ENCODE peak calls at places on chromosomes 13 and 19, in six cellular contexts. One of them, this sample, is unnamed.

GRCh38 chr13:93248627-93249047 is 22.0 kb downstream of the GPC6 start:
- DNase-seq in endothelial cell of umbilical vein: no peak
- DNase-seq in Peyer's patch: no peak
- DNase-seq in effector memory CD4-positive, alpha-beta T cell: no peak
- DNase-seq in trophoblast cell: no peak
- DNase-seq in AG04450: no peak
- DNase-seq in this sample: peak; percentile 53

GRCh38 chr13:110486061-110486780 is 75.3 kb downstream of the RAB20 start:
- DNase-seq in Peyer's patch: no peak
- DNase-seq in trophoblast cell: peak; percentile 43
- DNase-seq in effector memory CD4-positive, alpha-beta T cell: no peak
- DNase-seq in endothelial cell of umbilical vein: no peak
- DNase-seq in AG04450: no peak
- DNase-seq in this sample: no peak

GRCh38 chr13:101785858-101786257 is 333.4 kb downstream of the ITGBL1 start:
- DNase-seq in Peyer's patch: no peak
- DNase-seq in AG04450: no peak
- DNase-seq in trophoblast cell: no peak
- DNase-seq in endothelial cell of umbilical vein: no peak
- DNase-seq in effector memory CD4-positive, alpha-beta T cell: no peak
- DNase-seq in this sample: no peak

GRCh38 chr13:44312131-44312530 is 61.5 kb upstream of the SERP2 start:
- DNase-seq in trophoblast cell: no peak
- DNase-seq in effector memory CD4-positive, alpha-beta T cell: no peak
- DNase-seq in endothelial cell of umbilical vein: no peak
- DNase-seq in Peyer's patch: no peak
- DNase-seq in AG04450: no peak
- DNase-seq in this sample: no peak

GRCh38 chr19:6234527-6234926 is 45.2 kb downstream of the MLLT1 start:
- DNase-seq in effector memory CD4-positive, alpha-beta T cell: no peak
- DNase-seq in AG04450: no peak
- DNase-seq in Peyer's patch: no peak
- DNase-seq in trophoblast cell: no peak
- DNase-seq in endothelial cell of umbilical vein: no peak
- DNase-seq in this sample: no peak

GRCh38 chr13:109131698-109132257 is 502.4 kb downstream of the MYO16 start:
- DNase-seq in endothelial cell of umbilical vein: no peak
- DNase-seq in Peyer's patch: no peak
- DNase-seq in AG04450: no peak
- DNase-seq in trophoblast cell: peak; percentile 29
- DNase-seq in effector memory CD4-positive, alpha-beta T cell: no peak
- DNase-seq in this sample: no peak

GRCh38 chr19:37977992-37978391 is 71.0 kb downstream of the SIPA1L3 start:
- DNase-seq in effector memory CD4-positive, alpha-beta T cell: no peak
- DNase-seq in endothelial cell of umbilical vein: peak; percentile 37
- DNase-seq in Peyer's patch: no peak
- DNase-seq in AG04450: peak; percentile 90
- DNase-seq in trophoblast cell: no peak
- DNase-seq in this sample: peak; percentile 77

GRCh38 chr13:45782327-45783045 is 69.1 kb downstream of the SIAH3 start:
- DNase-seq in effector memory CD4-positive, alpha-beta T cell: no peak
- DNase-seq in AG04450: no peak
- DNase-seq in trophoblast cell: no peak
- DNase-seq in endothelial cell of umbilical vein: no peak
- DNase-seq in Peyer's patch: no peak
- DNase-seq in this sample: no peak

GRCh38 chr19:19661675-19662251 is 1.7 kb downstream of the ATP13A1 start:
- DNase-seq in endothelial cell of umbilical vein: no peak
- DNase-seq in trophoblast cell: peak; percentile 7
- DNase-seq in Peyer's patch: peak; percentile 70
- DNase-seq in AG04450: no peak
- DNase-seq in effector memory CD4-positive, alpha-beta T cell: peak; percentile 48
- DNase-seq in this sample: peak; percentile 64

GRCh38 chr13:72648513-72649065 is 78.8 kb downstream of the MZT1 start:
- DNase-seq in Peyer's patch: no peak
- DNase-seq in effector memory CD4-positive, alpha-beta T cell: no peak
- DNase-seq in endothelial cell of umbilical vein: no peak
- DNase-seq in trophoblast cell: no peak
- DNase-seq in AG04450: no peak
- DNase-seq in this sample: no peak

GRCh38 chr19:36950335-36951119 is 34.4 kb downstream of the ZNF568 start:
- DNase-seq in endothelial cell of umbilical vein: no peak
- DNase-seq in AG04450: no peak
- DNase-seq in trophoblast cell: no peak
- DNase-seq in effector memory CD4-positive, alpha-beta T cell: no peak
- DNase-seq in Peyer's patch: no peak
- DNase-seq in this sample: no peak

GRCh38 chr19:43540381-43540780 is 7.4 kb downstream of the ZNF575 start:
- DNase-seq in Peyer's patch: no peak
- DNase-seq in trophoblast cell: no peak
- DNase-seq in AG04450: no peak
- DNase-seq in endothelial cell of umbilical vein: no peak
- DNase-seq in effector memory CD4-positive, alpha-beta T cell: no peak
- DNase-seq in this sample: no peak

GRCh38 chr13:113628291-113629270 is 29.4 kb downstream of the ATP4B start:
- DNase-seq in AG04450: no peak
- DNase-seq in effector memory CD4-positive, alpha-beta T cell: no peak
- DNase-seq in trophoblast cell: no peak
- DNase-seq in Peyer's patch: no peak
- DNase-seq in endothelial cell of umbilical vein: no peak
- DNase-seq in this sample: no peak

GRCh38 chr19:4444765-4445741 is 12.5 kb downstream of the UBXN6 start:
- DNase-seq in Peyer's patch: no peak
- DNase-seq in effector memory CD4-positive, alpha-beta T cell: no peak
- DNase-seq in endothelial cell of umbilical vein: no peak
- DNase-seq in AG04450: no peak
- DNase-seq in trophoblast cell: no peak
- DNase-seq in this sample: peak; percentile 55

GRCh38 chr19:19460761-19461265 is 54.5 kb downstream of the TSSK6 start:
- DNase-seq in Peyer's patch: peak; percentile 79
- DNase-seq in endothelial cell of umbilical vein: peak; percentile 11
- DNase-seq in effector memory CD4-positive, alpha-beta T cell: peak; percentile 40
- DNase-seq in trophoblast cell: peak; percentile 12
- DNase-seq in AG04450: no peak
- DNase-seq in this sample: no peak

GRCh38 chr19:45598267-45599011 is 3.6 kb downstream of the GPR4 start:
- DNase-seq in trophoblast cell: no peak
- DNase-seq in effector memory CD4-positive, alpha-beta T cell: no peak
- DNase-seq in Peyer's patch: no peak
- DNase-seq in AG04450: no peak
- DNase-seq in endothelial cell of umbilical vein: peak; percentile 63
- DNase-seq in this sample: no peak

GRCh38 chr13:103862525-103862924 is 796.3 kb upstream of the SLC10A2 start:
- DNase-seq in AG04450: no peak
- DNase-seq in trophoblast cell: no peak
- DNase-seq in Peyer's patch: no peak
- DNase-seq in effector memory CD4-positive, alpha-beta T cell: no peak
- DNase-seq in endothelial cell of umbilical vein: no peak
- DNase-seq in this sample: no peak

GRCh38 chr13:103859952-103860351 is 793.7 kb upstream of the SLC10A2 start:
- DNase-seq in AG04450: no peak
- DNase-seq in endothelial cell of umbilical vein: no peak
- DNase-seq in Peyer's patch: no peak
- DNase-seq in trophoblast cell: no peak
- DNase-seq in effector memory CD4-positive, alpha-beta T cell: no peak
- DNase-seq in this sample: no peak
- H3K4me3 ChIP-seq in AG04450: no peak overlapping the region
- H3K4me3 ChIP-seq in endothelial cell of umbilical vein: no peak overlapping the region
- H3K4me3 ChIP-seq in Peyer's patch: no peak overlapping the region
- H3K4me3 ChIP-seq in trophoblast cell: no peak overlapping the region
- H3K4me3 ChIP-seq in effector memory CD4-positive, alpha-beta T cell: no peak overlapping the region
- H3K4me3 ChIP-seq in this sample: no peak overlapping the region

GRCh38 chr19:17448190-17448967 is at the start of gene TMEM221:
- DNase-seq in AG04450: no peak
- DNase-seq in endothelial cell of umbilical vein: no peak
- DNase-seq in Peyer's patch: peak; percentile 77
- DNase-seq in effector memory CD4-positive, alpha-beta T cell: peak; percentile 38
- DNase-seq in trophoblast cell: peak; percentile 37
- DNase-seq in this sample: peak; percentile 33
- H3K4me3 ChIP-seq in AG04450: peak within 1 kb of the TSS; percentile 46
- H3K4me3 ChIP-seq in endothelial cell of umbilical vein: no peak within 1 kb of the TSS
- H3K4me3 ChIP-seq in Peyer's patch: peak within 1 kb of the TSS; percentile 57
- H3K4me3 ChIP-seq in effector memory CD4-positive, alpha-beta T cell: peak within 1 kb of the TSS; percentile 52
- H3K4me3 ChIP-seq in trophoblast cell: peak within 1 kb of the TSS; percentile 60
- H3K4me3 ChIP-seq in this sample: peak within 1 kb of the TSS; percentile 50

DNA sequence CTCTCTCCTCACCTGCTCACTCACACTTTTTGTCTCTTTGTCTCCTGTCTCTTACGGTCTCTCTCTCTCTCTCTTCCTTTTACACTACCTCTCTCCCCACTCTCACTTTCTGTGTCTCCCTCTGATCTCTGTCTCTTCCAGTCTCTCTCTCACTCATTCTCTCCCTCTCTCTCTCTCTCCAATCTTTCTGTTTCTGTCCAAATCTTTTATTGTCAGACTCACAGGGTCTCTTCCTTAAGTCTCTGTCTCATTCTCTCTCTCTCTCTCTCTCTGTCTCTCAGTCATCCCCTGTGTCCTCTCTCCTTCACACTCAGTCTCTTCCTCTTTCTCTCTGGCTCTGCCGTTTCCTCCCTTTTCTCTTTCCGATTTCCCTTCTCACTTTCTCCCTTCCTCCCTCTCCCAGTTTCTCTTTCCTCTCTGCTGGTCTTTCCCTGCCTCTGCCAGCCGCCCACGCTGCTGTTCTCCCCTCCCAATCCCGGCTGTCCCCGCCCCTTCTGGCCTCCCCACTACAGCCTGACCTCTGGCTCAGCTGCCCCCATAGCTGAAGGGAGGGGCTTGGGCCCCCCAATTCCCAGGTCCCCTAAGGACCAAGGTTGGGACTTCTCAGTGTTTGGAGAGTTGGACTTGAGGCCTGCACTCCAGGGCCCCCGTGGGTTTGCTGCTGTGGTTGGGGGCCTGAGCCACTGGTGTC is at the start of gene PLEKHA4:
- DNase-seq in effector memory CD4-positive, alpha-beta T cell: no peak
- DNase-seq in AG04450: no peak
- DNase-seq in Peyer's patch: peak; percentile 69
- DNase-seq in trophoblast cell: no peak
- DNase-seq in endothelial cell of umbilical vein: peak; percentile 37
- DNase-seq in this sample: no peak
- H3K4me3 ChIP-seq in effector memory CD4-positive, alpha-beta T cell: no peak within 1 kb of the TSS
- H3K4me3 ChIP-seq in AG04450: peak within 1 kb of the TSS; percentile 75
- H3K4me3 ChIP-seq in Peyer's patch: peak within 1 kb of the TSS; percentile 29
- H3K4me3 ChIP-seq in trophoblast cell: no peak within 1 kb of the TSS
- H3K4me3 ChIP-seq in endothelial cell of umbilical vein: no peak within 1 kb of the TSS
- H3K4me3 ChIP-seq in this sample: no peak within 1 kb of the TSS

GRCh38 chr19:3095375-3096191 is 1.4 kb downstream of the GNA11 start:
- DNase-seq in AG04450: no peak
- DNase-seq in effector memory CD4-positive, alpha-beta T cell: peak; percentile 67
- DNase-seq in Peyer's patch: peak; percentile 62
- DNase-seq in trophoblast cell: peak; percentile 49
- DNase-seq in endothelial cell of umbilical vein: no peak
- DNase-seq in this sample: peak; percentile 72

GRCh38 chr19:3094638-3095374 is 644 bp downstream of the GNA11 start:
- DNase-seq in trophoblast cell: peak; percentile 34
- DNase-seq in AG04450: no peak
- DNase-seq in effector memory CD4-positive, alpha-beta T cell: no peak
- DNase-seq in endothelial cell of umbilical vein: no peak
- DNase-seq in Peyer's patch: no peak
- DNase-seq in this sample: no peak

GRCh38 chr19:3096902-3097326 is 2.8 kb downstream of the GNA11 start:
- DNase-seq in effector memory CD4-positive, alpha-beta T cell: no peak
- DNase-seq in endothelial cell of umbilical vein: no peak
- DNase-seq in trophoblast cell: no peak
- DNase-seq in Peyer's patch: no peak
- DNase-seq in AG04450: no peak
- DNase-seq in this sample: no peak

GRCh38 chr19:3097442-3097871 is 3.3 kb downstream of the GNA11 start:
- DNase-seq in Peyer's patch: peak; percentile 66
- DNase-seq in endothelial cell of umbilical vein: no peak
- DNase-seq in effector memory CD4-positive, alpha-beta T cell: no peak
- DNase-seq in AG04450: no peak
- DNase-seq in trophoblast cell: no peak
- DNase-seq in this sample: no peak

GRCh38 chr19:3096267-3096901 is 2.2 kb downstream of the GNA11 start:
- DNase-seq in effector memory CD4-positive, alpha-beta T cell: no peak
- DNase-seq in endothelial cell of umbilical vein: no peak
- DNase-seq in AG04450: no peak
- DNase-seq in trophoblast cell: peak; percentile 39
- DNase-seq in Peyer's patch: peak; percentile 80
- DNase-seq in this sample: no peak
- H3K4me3 ChIP-seq in effector memory CD4-positive, alpha-beta T cell: no peak overlapping the region
- H3K4me3 ChIP-seq in endothelial cell of umbilical vein: no peak overlapping the region
- H3K4me3 ChIP-seq in AG04450: peak overlapping the region; percentile 87
- H3K4me3 ChIP-seq in trophoblast cell: no peak overlapping the region
- H3K4me3 ChIP-seq in Peyer's patch: peak overlapping the region; percentile 95
- H3K4me3 ChIP-seq in this sample: peak overlapping the region; percentile 56

GRCh38 chr19:17303940-17304267 is 679 bp upstream of the ABHD8 start:
- DNase-seq in Peyer's patch: no peak
- DNase-seq in endothelial cell of umbilical vein: no peak
- DNase-seq in trophoblast cell: no peak
- DNase-seq in AG04450: no peak
- DNase-seq in effector memory CD4-positive, alpha-beta T cell: no peak
- DNase-seq in this sample: no peak
- H3K4me3 ChIP-seq in Peyer's patch: peak overlapping the region; percentile 91
- H3K4me3 ChIP-seq in endothelial cell of umbilical vein: no peak overlapping the region
- H3K4me3 ChIP-seq in trophoblast cell: no peak overlapping the region
- H3K4me3 ChIP-seq in AG04450: no peak overlapping the region
- H3K4me3 ChIP-seq in effector memory CD4-positive, alpha-beta T cell: no peak overlapping the region
- H3K4me3 ChIP-seq in this sample: no peak overlapping the region

GRCh38 chr13:50353651-50354415 is 338.6 kb downstream of the KCNRG start:
- DNase-seq in endothelial cell of umbilical vein: no peak
- DNase-seq in Peyer's patch: no peak
- DNase-seq in AG04450: peak; percentile 15
- DNase-seq in effector memory CD4-positive, alpha-beta T cell: no peak
- DNase-seq in trophoblast cell: no peak
- DNase-seq in this sample: no peak
- H3K4me3 ChIP-seq in endothelial cell of umbilical vein: no peak overlapping the region
- H3K4me3 ChIP-seq in Peyer's patch: no peak overlapping the region
- H3K4me3 ChIP-seq in AG04450: no peak overlapping the region
- H3K4me3 ChIP-seq in effector memory CD4-positive, alpha-beta T cell: no peak overlapping the region
- H3K4me3 ChIP-seq in trophoblast cell: no peak overlapping the region
- H3K4me3 ChIP-seq in this sample: no peak overlapping the region

DNA sequence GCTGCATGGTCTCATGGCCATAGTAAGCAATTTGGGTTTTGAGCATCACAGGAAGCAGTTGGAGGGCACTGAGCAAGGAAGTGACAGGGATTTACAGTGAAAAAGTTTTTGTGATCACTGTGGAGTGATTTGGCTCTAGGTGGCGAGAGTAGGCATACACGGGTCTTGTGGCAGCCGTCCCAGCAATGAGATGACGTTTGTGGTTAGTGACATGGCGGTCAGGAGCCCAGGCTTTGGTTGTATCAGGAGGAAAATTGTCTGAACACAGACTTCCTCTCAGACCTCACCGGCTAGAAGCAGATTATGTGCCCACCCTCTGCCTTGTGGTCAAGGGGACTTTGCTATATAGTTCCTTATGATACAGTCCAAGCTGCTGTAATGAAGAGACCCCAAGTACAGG is 3.3 kb downstream of the ZNF444 start:
- DNase-seq in effector memory CD4-positive, alpha-beta T cell: no peak
- DNase-seq in endothelial cell of umbilical vein: no peak
- DNase-seq in trophoblast cell: no peak
- DNase-seq in AG04450: no peak
- DNase-seq in Peyer's patch: no peak
- DNase-seq in this sample: no peak
- H3K4me3 ChIP-seq in effector memory CD4-positive, alpha-beta T cell: no peak overlapping the region
- H3K4me3 ChIP-seq in endothelial cell of umbilical vein: no peak overlapping the region
- H3K4me3 ChIP-seq in trophoblast cell: no peak overlapping the region
- H3K4me3 ChIP-seq in AG04450: no peak overlapping the region
- H3K4me3 ChIP-seq in Peyer's patch: no peak overlapping the region
- H3K4me3 ChIP-seq in this sample: no peak overlapping the region

This sample was measured in HAP-1.